ENCODE peak calls at places on chromosomes 7 and 10, in seven cellular contexts. One of them, this sample, is unnamed.

GRCh38 chr7:80231719-80232118 is 97.1 kb downstream of the GNAI1 start:
- DNase-seq in Calu3: no peak
- DNase-seq in CD4-positive, alpha-beta memory T cell: no peak
- DNase-seq in activated naive CD4-positive, alpha-beta T cell: no peak
- DNase-seq in RPMI7951: no peak
- DNase-seq in GM03348: peak; percentile 60
- DNase-seq in stimulated activated CD8-positive, alpha-beta memory T cell treated with anti-CD3 and anti-CD28 coated beads, Interleukin-4, amount 100 ng/mL, for 4 hours: no peak
- DNase-seq in this sample: no peak

GRCh38 chr7:27602766-27603165 is 59.9 kb downstream of the HIBADH start:
- DNase-seq in Calu3: no peak
- DNase-seq in CD4-positive, alpha-beta memory T cell: no peak
- DNase-seq in activated naive CD4-positive, alpha-beta T cell: no peak
- DNase-seq in RPMI7951: no peak
- DNase-seq in GM03348: no peak
- DNase-seq in stimulated activated CD8-positive, alpha-beta memory T cell treated with anti-CD3 and anti-CD28 coated beads, Interleukin-4, amount 100 ng/mL, for 4 hours: no peak
- DNase-seq in this sample: no peak

GRCh38 chr7:149799397-149800168 is 26.2 kb upstream of the ZNF467 start:
- DNase-seq in Calu3: peak; percentile 62
- DNase-seq in CD4-positive, alpha-beta memory T cell: peak; percentile 59
- DNase-seq in activated naive CD4-positive, alpha-beta T cell: peak; percentile 49
- DNase-seq in RPMI7951: no peak
- DNase-seq in GM03348: no peak
- DNase-seq in stimulated activated CD8-positive, alpha-beta memory T cell treated with anti-CD3 and anti-CD28 coated beads, Interleukin-4, amount 100 ng/mL, for 4 hours: peak; percentile 15
- DNase-seq in this sample: peak; percentile 48

GRCh38 chr10:15672469-15672868 is 47.3 kb downstream of the ITGA8 start:
- DNase-seq in Calu3: no peak
- DNase-seq in CD4-positive, alpha-beta memory T cell: no peak
- DNase-seq in activated naive CD4-positive, alpha-beta T cell: no peak
- DNase-seq in RPMI7951: peak; percentile 30
- DNase-seq in GM03348: no peak
- DNase-seq in stimulated activated CD8-positive, alpha-beta memory T cell treated with anti-CD3 and anti-CD28 coated beads, Interleukin-4, amount 100 ng/mL, for 4 hours: no peak
- DNase-seq in this sample: no peak

GRCh38 chr7:45349102-45349501 is 191.5 kb downstream of the RAMP3 start:
- DNase-seq in Calu3: no peak
- DNase-seq in CD4-positive, alpha-beta memory T cell: no peak
- DNase-seq in activated naive CD4-positive, alpha-beta T cell: no peak
- DNase-seq in RPMI7951: no peak
- DNase-seq in GM03348: no peak
- DNase-seq in stimulated activated CD8-positive, alpha-beta memory T cell treated with anti-CD3 and anti-CD28 coated beads, Interleukin-4, amount 100 ng/mL, for 4 hours: no peak
- DNase-seq in this sample: no peak

GRCh38 chr10:80158126-80158525 is 25.6 kb downstream of the PLAC9 start:
- DNase-seq in Calu3: no peak
- DNase-seq in CD4-positive, alpha-beta memory T cell: no peak
- DNase-seq in activated naive CD4-positive, alpha-beta T cell: no peak
- DNase-seq in RPMI7951: no peak
- DNase-seq in GM03348: no peak
- DNase-seq in stimulated activated CD8-positive, alpha-beta memory T cell treated with anti-CD3 and anti-CD28 coated beads, Interleukin-4, amount 100 ng/mL, for 4 hours: no peak
- DNase-seq in this sample: no peak

GRCh38 chr7:120609136-120609753 is 248.7 kb downstream of the TSPAN12 start:
- DNase-seq in Calu3: no peak
- DNase-seq in CD4-positive, alpha-beta memory T cell: no peak
- DNase-seq in activated naive CD4-positive, alpha-beta T cell: no peak
- DNase-seq in RPMI7951: no peak
- DNase-seq in GM03348: no peak
- DNase-seq in stimulated activated CD8-positive, alpha-beta memory T cell treated with anti-CD3 and anti-CD28 coated beads, Interleukin-4, amount 100 ng/mL, for 4 hours: no peak
- DNase-seq in this sample: no peak

GRCh38 chr7:2079332-2080068 is 153.2 kb downstream of the MAD1L1 start:
- DNase-seq in Calu3: no peak
- DNase-seq in CD4-positive, alpha-beta memory T cell: no peak
- DNase-seq in activated naive CD4-positive, alpha-beta T cell: no peak
- DNase-seq in RPMI7951: no peak
- DNase-seq in GM03348: no peak
- DNase-seq in stimulated activated CD8-positive, alpha-beta memory T cell treated with anti-CD3 and anti-CD28 coated beads, Interleukin-4, amount 100 ng/mL, for 4 hours: no peak
- DNase-seq in this sample: no peak

GRCh38 chr7:49001610-49002033 is 77.3 kb downstream of the CDC14C start:
- DNase-seq in Calu3: peak; percentile 56
- DNase-seq in CD4-positive, alpha-beta memory T cell: no peak
- DNase-seq in activated naive CD4-positive, alpha-beta T cell: no peak
- DNase-seq in RPMI7951: peak; percentile 42
- DNase-seq in GM03348: peak; percentile 58
- DNase-seq in stimulated activated CD8-positive, alpha-beta memory T cell treated with anti-CD3 and anti-CD28 coated beads, Interleukin-4, amount 100 ng/mL, for 4 hours: no peak
- DNase-seq in this sample: no peak

GRCh38 chr7:70303780-70304179 is 705.5 kb downstream of the AUTS2 start:
- DNase-seq in Calu3: no peak
- DNase-seq in CD4-positive, alpha-beta memory T cell: no peak
- DNase-seq in activated naive CD4-positive, alpha-beta T cell: no peak
- DNase-seq in RPMI7951: no peak
- DNase-seq in GM03348: no peak
- DNase-seq in stimulated activated CD8-positive, alpha-beta memory T cell treated with anti-CD3 and anti-CD28 coated beads, Interleukin-4, amount 100 ng/mL, for 4 hours: no peak
- DNase-seq in this sample: no peak

GRCh38 chr10:121436630-121437311 is 161.5 kb downstream of the FGFR2 start:
- DNase-seq in Calu3: no peak
- DNase-seq in CD4-positive, alpha-beta memory T cell: no peak
- DNase-seq in activated naive CD4-positive, alpha-beta T cell: no peak
- DNase-seq in RPMI7951: no peak
- DNase-seq in GM03348: no peak
- DNase-seq in stimulated activated CD8-positive, alpha-beta memory T cell treated with anti-CD3 and anti-CD28 coated beads, Interleukin-4, amount 100 ng/mL, for 4 hours: no peak
- DNase-seq in this sample: no peak

GRCh38 chr7:51314041-51314440 is 2.6 kb downstream of the COBL start:
- DNase-seq in Calu3: no peak
- DNase-seq in CD4-positive, alpha-beta memory T cell: no peak
- DNase-seq in activated naive CD4-positive, alpha-beta T cell: no peak
- DNase-seq in RPMI7951: no peak
- DNase-seq in GM03348: no peak
- DNase-seq in stimulated activated CD8-positive, alpha-beta memory T cell treated with anti-CD3 and anti-CD28 coated beads, Interleukin-4, amount 100 ng/mL, for 4 hours: no peak
- DNase-seq in this sample: no peak

GRCh38 chr10:114879541-114880158 is 58.1 kb downstream of the FHIP2A start:
- DNase-seq in Calu3: peak; percentile 49
- DNase-seq in CD4-positive, alpha-beta memory T cell: peak; percentile 28
- DNase-seq in activated naive CD4-positive, alpha-beta T cell: peak; percentile 1
- DNase-seq in RPMI7951: peak; percentile 32
- DNase-seq in GM03348: peak; percentile 62
- DNase-seq in stimulated activated CD8-positive, alpha-beta memory T cell treated with anti-CD3 and anti-CD28 coated beads, Interleukin-4, amount 100 ng/mL, for 4 hours: no peak
- DNase-seq in this sample: peak; percentile 36

GRCh38 chr7:43693687-43694398 is 35.5 kb downstream of the COA1 start:
- DNase-seq in Calu3: no peak
- DNase-seq in CD4-positive, alpha-beta memory T cell: no peak
- DNase-seq in activated naive CD4-positive, alpha-beta T cell: no peak
- DNase-seq in RPMI7951: peak; percentile 90
- DNase-seq in GM03348: peak; percentile 54
- DNase-seq in stimulated activated CD8-positive, alpha-beta memory T cell treated with anti-CD3 and anti-CD28 coated beads, Interleukin-4, amount 100 ng/mL, for 4 hours: no peak
- DNase-seq in this sample: no peak

GRCh38 chr7:31084226-31084625 is 32.1 kb downstream of the ADCYAP1R1 start:
- DNase-seq in Calu3: no peak
- DNase-seq in CD4-positive, alpha-beta memory T cell: no peak
- DNase-seq in activated naive CD4-positive, alpha-beta T cell: no peak
- DNase-seq in RPMI7951: no peak
- DNase-seq in GM03348: no peak
- DNase-seq in stimulated activated CD8-positive, alpha-beta memory T cell treated with anti-CD3 and anti-CD28 coated beads, Interleukin-4, amount 100 ng/mL, for 4 hours: no peak
- DNase-seq in this sample: no peak

GRCh38 chr7:150399421-150399820 is 20.3 kb downstream of the ZNF775 start:
- DNase-seq in Calu3: no peak
- DNase-seq in CD4-positive, alpha-beta memory T cell: no peak
- DNase-seq in activated naive CD4-positive, alpha-beta T cell: no peak
- DNase-seq in RPMI7951: no peak
- DNase-seq in GM03348: no peak
- DNase-seq in stimulated activated CD8-positive, alpha-beta memory T cell treated with anti-CD3 and anti-CD28 coated beads, Interleukin-4, amount 100 ng/mL, for 4 hours: no peak
- DNase-seq in this sample: no peak

GRCh38 chr10:124727389-124727960 is 16.7 kb downstream of the FAM53B start:
- DNase-seq in Calu3: no peak
- DNase-seq in CD4-positive, alpha-beta memory T cell: no peak
- DNase-seq in activated naive CD4-positive, alpha-beta T cell: no peak
- DNase-seq in RPMI7951: no peak
- DNase-seq in GM03348: no peak
- DNase-seq in stimulated activated CD8-positive, alpha-beta memory T cell treated with anti-CD3 and anti-CD28 coated beads, Interleukin-4, amount 100 ng/mL, for 4 hours: no peak
- DNase-seq in this sample: no peak

GRCh38 chr10:96470108-96470743 is 43.5 kb downstream of the TLL2 start:
- DNase-seq in Calu3: peak; percentile 51
- DNase-seq in CD4-positive, alpha-beta memory T cell: peak; percentile 10
- DNase-seq in activated naive CD4-positive, alpha-beta T cell: no peak
- DNase-seq in RPMI7951: peak; percentile 13
- DNase-seq in GM03348: peak; percentile 60
- DNase-seq in stimulated activated CD8-positive, alpha-beta memory T cell treated with anti-CD3 and anti-CD28 coated beads, Interleukin-4, amount 100 ng/mL, for 4 hours: no peak
- DNase-seq in this sample: peak; percentile 27

GRCh38 chr7:6917258-6917657 is 91.2 kb upstream of the CCZ1B start:
- DNase-seq in Calu3: no peak
- DNase-seq in CD4-positive, alpha-beta memory T cell: no peak
- DNase-seq in activated naive CD4-positive, alpha-beta T cell: no peak
- DNase-seq in RPMI7951: no peak
- DNase-seq in GM03348: no peak
- DNase-seq in stimulated activated CD8-positive, alpha-beta memory T cell treated with anti-CD3 and anti-CD28 coated beads, Interleukin-4, amount 100 ng/mL, for 4 hours: no peak
- DNase-seq in this sample: no peak

GRCh38 chr7:100157334-100158228 is 942 bp downstream of the TRAPPC14 start:
- DNase-seq in Calu3: no peak
- DNase-seq in CD4-positive, alpha-beta memory T cell: no peak
- DNase-seq in activated naive CD4-positive, alpha-beta T cell: no peak
- DNase-seq in RPMI7951: peak; percentile 54
- DNase-seq in GM03348: peak; percentile 60
- DNase-seq in stimulated activated CD8-positive, alpha-beta memory T cell treated with anti-CD3 and anti-CD28 coated beads, Interleukin-4, amount 100 ng/mL, for 4 hours: no peak
- DNase-seq in this sample: no peak

GRCh38 chr7:94367940-94368339 is 26.8 kb upstream of the COL1A2 start:
- DNase-seq in Calu3: no peak
- DNase-seq in CD4-positive, alpha-beta memory T cell: no peak
- DNase-seq in activated naive CD4-positive, alpha-beta T cell: no peak
- DNase-seq in RPMI7951: peak; percentile 79
- DNase-seq in GM03348: peak; percentile 30
- DNase-seq in stimulated activated CD8-positive, alpha-beta memory T cell treated with anti-CD3 and anti-CD28 coated beads, Interleukin-4, amount 100 ng/mL, for 4 hours: no peak
- DNase-seq in this sample: no peak

This sample was measured in CD4-positive, CD25-positive, alpha-beta regulatory T cell.